ENCODE peak calls at places on chromosomes 4 and X, in eight cellular contexts. E is small intestine, A is mammary epithelial cell, G is mucosa of descending colon, T is body of pancreas, X is adipocyte, Z is kidney epithelial cell, U is HFF-Myc. W is an unnamed sample.

GRCh38 chrX:47358387-47359065 is 11.9 kb upstream of the ZNF157 start:
- DNase-seq in E (peak), U (no peak), X (no peak), A (no peak), T (no peak), G (no peak), Z (no peak), W (peak)

GRCh38 chr4:88967883-88968316 is 89.1 kb downstream of the FAM13A start:
- DNase-seq in G (no peak), E (peak), X (no peak), Z (no peak), T (no peak), U (no peak), A (no peak), W (no peak)

GRCh38 chr4:56619160-56619559 is 61.9 kb downstream of the HOPX start:
- DNase-seq in G (no peak), E (no peak), U (no peak), X (peak), T (no peak), Z (no peak), A (peak), W (no peak)

GRCh38 chr4:53695540-53696463 is 104.5 kb upstream of the LNX1 start:
- DNase-seq in T (no peak), E (no peak), X (no peak), Z (no peak), G (no peak), U (no peak), A (no peak), W (no peak)

GRCh38 chr4:169009281-169010124 is 552 bp downstream of the CBR4 start:
- DNase-seq in G (peak), T (peak), Z (no peak), E (peak), U (no peak), A (peak), X (peak), W (peak)

GRCh38 chr4:111618908-111619307 is 526.3 kb upstream of the FAM241A start:
- DNase-seq in G (no peak), A (no peak), X (no peak), T (no peak), E (no peak), Z (peak), U (no peak), W (no peak)

GRCh38 chrX:1601051-1601767 is 9.8 kb downstream of the AKAP17A start:
- DNase-seq in A (no peak), Z (no peak), E (no peak), G (peak), T (no peak), U (no peak), X (no peak), W (no peak)

GRCh38 chr4:155529197-155529596 is 137.5 kb upstream of the GUCY1A1 start:
- DNase-seq in Z (no peak), X (peak), T (no peak), G (no peak), U (no peak), E (no peak), A (no peak), W (no peak)

GRCh38 chr4:109077486-109077885 is 225.0 kb downstream of the COL25A1 start:
- DNase-seq in T (no peak), G (no peak), U (no peak), Z (no peak), X (peak), A (no peak), E (no peak), W (no peak)

GRCh38 chr4:8044699-8045098 is 105.0 kb upstream of the AFAP1 start:
- DNase-seq in Z (no peak), T (peak), E (peak), G (no peak), A (no peak), U (no peak), X (no peak), W (no peak)

GRCh38 chrX:38346150-38346549 is 6.3 kb upstream of the OTC start:
- DNase-seq in T (no peak), U (no peak), G (no peak), A (no peak), X (no peak), E (no peak), Z (no peak), W (no peak)

GRCh38 chr4:171932238-171932637 is 119.0 kb downstream of the GALNTL6 start:
- DNase-seq in Z (no peak), A (no peak), G (no peak), E (no peak), U (no peak), T (no peak), X (no peak), W (no peak)

GRCh38 chrX:23803931-23804381 is 21.0 kb downstream of the SAT1 start:
- DNase-seq in T (peak), Z (no peak), G (no peak), A (peak), E (peak), X (peak), U (no peak), W (no peak)

GRCh38 chr4:55318135-55318534 is 27.9 kb upstream of the SRD5A3 start:
- DNase-seq in Z (no peak), T (no peak), G (no peak), A (no peak), E (no peak), X (peak), U (no peak), W (no peak)

GRCh38 chr4:8198906-8199593 is at the start of gene SH3TC1:
- DNase-seq in T (peak), X (peak), G (peak), U (no peak), E (peak), Z (peak), A (peak), W (peak)

GRCh38 chrX:7202206-7202605 is 54.3 kb upstream of the PUDP start:
- DNase-seq in X (peak), U (no peak), E (no peak), T (no peak), G (no peak), Z (no peak), A (peak), W (no peak)

GRCh38 chr4:27714073-27714472 is 853.4 kb downstream of the STIM2 start:
- DNase-seq in A (peak), G (no peak), Z (no peak), E (peak), U (no peak), X (no peak), T (no peak), W (no peak)

GRCh38 chrX:131827935-131828334 is 195.2 kb upstream of the STK26 start:
- DNase-seq in T (peak), G (no peak), X (peak), E (no peak), A (no peak), Z (no peak), U (no peak), W (no peak)

GRCh38 chrX:13254076-13254785 is 65.6 kb downstream of the ATXN3L start:
- DNase-seq in E (peak), T (peak), Z (no peak), U (no peak), G (no peak), X (peak), A (peak), W (no peak)

GRCh38 chr4:1010522-1011021 is 854 bp upstream of the FGFRL1 start:
- DNase-seq in T (peak), X (peak), Z (no peak), G (peak), A (peak), U (no peak), E (peak), W (peak)

GRCh38 chr4:37762294-37763163 is 64.0 kb upstream of the PGM2 start:
- DNase-seq in T (peak), U (no peak), A (peak), Z (peak), X (no peak), E (peak), G (no peak), W (no peak)

GRCh38 chrX:39309018-39309620 is 507.9 kb downstream of the MID1IP1 start:
- DNase-seq in T (no peak), E (no peak), Z (peak), G (no peak), X (no peak), A (peak), U (peak), W (peak)

GRCh38 chr4:83582289-83582756 is 46.4 kb downstream of the GPAT3 start:
- DNase-seq in X (peak), G (no peak), Z (no peak), A (peak), U (no peak), T (peak), E (peak), W (no peak)

GRCh38 chrX:74931214-74931613 is 6.0 kb upstream of the NEXMIF start:
- DNase-seq in X (no peak), E (no peak), T (no peak), U (no peak), G (no peak), Z (no peak), A (no peak), W (no peak)

DNA sequence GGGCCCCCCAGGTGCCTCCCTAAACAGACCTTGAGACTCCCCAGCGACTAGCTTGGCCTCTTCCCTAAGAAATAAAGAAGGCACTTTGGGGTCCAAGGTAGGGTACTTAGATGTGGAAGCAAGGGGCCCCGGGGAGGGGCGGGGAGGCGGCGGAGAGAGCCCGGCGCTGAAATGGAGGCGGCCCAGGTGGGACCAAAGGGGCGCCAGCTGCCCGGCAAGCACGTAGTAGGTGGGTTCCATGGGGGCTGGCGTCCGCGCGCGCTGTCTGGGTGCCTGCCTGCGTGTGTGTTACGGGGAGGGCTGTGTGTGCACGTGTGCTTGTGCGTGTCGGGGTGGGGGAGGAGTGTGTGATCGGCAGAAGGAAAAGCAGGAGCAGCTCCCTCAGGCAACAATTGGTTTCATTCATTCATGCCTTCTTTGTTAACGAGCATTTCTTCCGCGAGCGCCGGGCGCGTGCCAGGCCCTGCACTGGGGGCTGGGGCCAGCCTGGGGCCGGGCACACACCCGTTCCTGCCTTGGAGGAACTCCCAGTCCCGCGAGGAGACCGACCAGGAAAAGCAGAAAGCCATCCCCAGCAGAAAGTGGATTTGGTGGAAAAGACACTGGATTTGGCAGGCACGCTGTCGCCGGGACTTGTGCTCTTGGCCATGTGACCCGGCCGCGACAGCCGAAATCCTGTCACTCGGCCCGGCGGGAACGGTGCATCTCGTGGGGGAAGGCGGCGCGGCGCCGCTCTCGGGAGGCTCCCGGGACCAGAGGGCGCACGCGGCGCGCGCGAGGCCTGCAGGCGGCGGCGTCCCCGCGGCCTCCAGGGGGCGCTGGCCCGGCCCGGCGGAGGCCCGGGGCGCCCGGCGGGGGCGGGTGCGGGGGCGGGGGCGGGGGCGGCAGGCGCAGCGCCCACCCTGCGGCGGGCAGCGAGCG is 3.3 kb upstream of the DUSP9 start:
- DNase-seq in E (no peak), U (no peak), X (peak), G (no peak), Z (no peak), A (no peak), T (no peak), W (no peak)
- H3K4me3 ChIP-seq in E (no peak), U (no peak), X (no peak), G (no peak), Z (no peak), A (no peak), T (no peak), W (no peak)

DNA sequence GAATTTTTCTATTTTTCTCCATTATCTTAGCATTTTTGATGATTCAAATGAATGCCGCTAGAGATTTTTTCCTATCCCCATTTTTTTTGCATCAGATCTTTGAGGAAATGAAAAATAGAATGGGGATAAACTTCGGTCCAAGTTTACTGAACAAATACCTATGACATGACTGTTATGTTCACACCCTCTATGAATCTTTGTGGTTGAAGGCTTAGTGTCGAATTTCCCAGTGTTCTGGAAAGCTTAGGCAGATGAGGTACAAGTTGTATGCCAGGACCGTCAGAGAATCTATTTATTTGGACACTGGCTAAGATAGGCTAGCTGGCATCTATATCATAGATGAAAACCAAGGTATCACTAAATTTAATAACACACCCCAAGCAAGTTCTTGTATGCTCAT is 123.4 kb downstream of the SPCS3 start:
- DNase-seq in A (peak), Z (peak), G (no peak), E (no peak), X (peak), U (peak), T (no peak), W (no peak)
- H3K4me3 ChIP-seq in A (no peak), Z (no peak), G (no peak), E (no peak), X (no peak), U (no peak), T (no peak), W (no peak)

DNA sequence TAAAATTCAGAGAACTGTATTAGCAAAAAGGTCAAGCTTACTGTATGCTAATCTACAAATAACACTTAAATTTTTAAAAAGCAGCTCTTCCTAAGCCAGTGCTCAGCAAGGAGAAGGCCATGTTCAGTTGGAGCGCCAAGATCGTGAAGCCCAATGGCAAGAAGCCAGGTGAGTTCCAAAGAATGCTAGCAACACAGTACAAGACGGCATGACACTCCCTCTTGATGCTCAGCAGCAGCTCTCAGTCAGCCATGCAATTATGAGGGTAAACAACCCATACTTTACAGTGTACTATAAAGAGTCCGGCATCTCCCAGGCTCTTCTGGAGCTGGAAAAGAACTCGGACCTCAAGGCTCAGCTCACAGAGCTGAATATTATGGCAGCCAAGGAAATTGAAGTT is 34.9 kb downstream of the STX18 start:
- DNase-seq in X (no peak), G (no peak), Z (no peak), A (no peak), E (no peak), U (no peak), T (peak), W (no peak)
- H3K4me3 ChIP-seq in X (no peak), G (no peak), Z (no peak), A (no peak), E (no peak), U (no peak), T (no peak), W (no peak)

DNA sequence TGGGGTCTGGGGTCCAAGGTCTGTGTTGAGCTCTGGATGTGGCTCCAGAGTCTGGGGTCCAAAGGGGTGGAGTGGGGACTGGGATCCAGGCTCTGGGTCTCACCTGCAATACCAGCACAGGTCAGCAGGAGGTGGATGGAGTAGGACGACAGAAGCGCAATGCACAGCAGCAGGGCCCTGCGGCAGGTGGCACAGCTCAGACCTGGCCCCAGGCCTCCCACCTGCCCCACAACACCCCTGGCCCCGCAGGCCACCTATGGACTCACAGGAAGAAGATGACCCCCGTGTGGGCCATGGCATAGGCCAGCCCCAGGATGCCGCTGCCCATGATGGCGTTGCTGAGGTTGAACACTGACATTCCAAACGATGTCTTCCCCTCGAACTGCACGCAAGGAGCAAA is 3.4 kb downstream of the SLC38A5 start:
- DNase-seq in G (no peak), A (no peak), T (peak), Z (no peak), E (no peak), U (no peak), X (no peak), W (no peak)
- H3K4me3 ChIP-seq in G (no peak), A (no peak), T (peak), Z (no peak), E (no peak), U (peak), X (no peak), W (no peak)

GRCh38 chrX:50799531-50799961 is 14.4 kb downstream of the SHROOM4 start:
- DNase-seq in T (no peak), X (peak), U (no peak), G (no peak), Z (peak), E (no peak), A (peak), W (no peak)

GRCh38 chrX:50801135-50801534 is 12.9 kb downstream of the SHROOM4 start:
- DNase-seq in T (no peak), G (no peak), X (no peak), E (no peak), Z (no peak), A (no peak), U (no peak), W (no peak)

DNA sequence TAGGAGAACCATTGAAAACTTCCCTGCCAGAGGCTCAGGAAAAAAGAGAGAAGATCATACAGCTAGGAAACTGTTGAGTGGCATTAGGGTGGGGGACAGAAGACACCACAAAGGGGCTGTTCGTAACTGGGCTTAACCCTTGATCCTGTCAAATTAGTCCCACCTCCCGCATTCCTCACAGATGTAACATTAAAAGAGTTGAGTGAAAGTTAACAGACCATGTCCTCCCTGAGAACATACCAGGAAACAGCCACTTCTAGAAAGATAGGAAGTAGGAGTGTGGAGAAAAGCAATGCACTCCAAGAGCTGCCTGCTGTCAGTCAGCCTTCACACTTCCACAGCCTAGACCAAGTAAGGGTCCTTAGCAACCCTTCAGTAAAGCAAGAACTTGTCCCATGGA is 8.7 kb downstream of the SHROOM4 start:
- DNase-seq in E (no peak), U (no peak), T (no peak), Z (peak), A (no peak), X (no peak), G (no peak), W (no peak)
- H3K4me3 ChIP-seq in E (no peak), U (no peak), T (no peak), Z (no peak), A (no peak), X (no peak), G (no peak), W (no peak)

DNA sequence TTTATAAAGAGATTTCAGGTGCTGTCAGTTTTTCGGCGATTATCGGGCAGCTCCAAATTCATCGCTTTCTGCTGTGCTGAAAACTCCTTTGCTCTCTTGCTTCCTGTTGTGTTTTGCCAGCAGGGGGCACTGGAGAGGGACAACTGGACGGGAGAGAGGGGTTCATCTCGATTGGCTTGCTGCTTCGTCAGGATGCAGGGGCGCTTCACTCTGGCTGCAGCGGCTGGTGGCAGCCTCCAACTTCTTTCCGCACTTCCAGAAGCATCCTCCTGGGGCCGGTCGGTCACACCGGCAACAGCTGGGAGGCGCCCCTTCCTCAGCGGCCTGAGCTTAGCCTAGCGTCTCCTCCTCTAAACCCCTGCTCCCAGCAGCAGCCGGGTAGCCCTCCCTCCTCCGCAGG is 29.5 kb downstream of the MSL3 start:
- DNase-seq in G (no peak), A (no peak), U (no peak), X (peak), Z (peak), T (peak), E (peak), W (peak)
- H3K4me3 ChIP-seq in G (no peak), A (no peak), U (no peak), X (peak), Z (no peak), T (no peak), E (no peak), W (peak)

W was measured in CD8-positive, alpha-beta memory T cell.